ENCODE peak calls at places on chromosome 16, in five cellular contexts. G is lung, D is GM12865, L is foreskin keratinocyte, R is body of pancreas. Q is an unnamed sample.
A peak's percentile ranks its signal among the peaks of the same experiment; 100 is the strongest.

GRCh38 chr16:7791191-7791590 is 458.5 kb downstream of the RBFOX1 start:
- DNase-seq in G (no peak), D (no peak), L (no peak), R (no peak), Q (no peak)

GRCh38 chr16:89035013-89035697 is 58.1 kb upstream of the CBFA2T3 start:
- DNase-seq in G (no peak), D (no peak), L (no peak), R (no peak), Q (no peak)

GRCh38 chr16:8928467-8928957 is 35.2 kb downstream of the USP7 start:
- DNase-seq in G (no peak), D (peak; percentile 69), L (no peak), R (peak; percentile 12), Q (no peak)

GRCh38 chr16:75377971-75378386 is 55.3 kb downstream of the CFDP1 start:
- DNase-seq in G (no peak), D (peak; percentile 9), L (peak; percentile 99), R (peak; percentile 26), Q (peak; percentile 100)

GRCh38 chr16:75226550-75227360 is 8.0 kb downstream of the CTRB1 start:
- DNase-seq in G (no peak), D (no peak), L (no peak), R (peak; percentile 81), Q (no peak)

GRCh38 chr16:53768593-53768992 is 64.6 kb downstream of the FTO start:
- DNase-seq in G (peak; percentile 37), D (no peak), L (peak; percentile 93), R (no peak), Q (peak; percentile 99)

GRCh38 chr16:11685844-11686618 is 17.8 kb downstream of the SNN start:
- DNase-seq in G (no peak), D (no peak), L (no peak), R (no peak), Q (no peak)

GRCh38 chr16:51326131-51326856 is 175.2 kb upstream of the SALL1 start:
- DNase-seq in G (no peak), D (no peak), L (peak; percentile 37), R (no peak), Q (peak; percentile 46)

GRCh38 chr16:53224932-53225533 is 170.2 kb downstream of the CHD9 start:
- DNase-seq in G (no peak), D (no peak), L (no peak), R (no peak), Q (peak; percentile 56)

DNA sequence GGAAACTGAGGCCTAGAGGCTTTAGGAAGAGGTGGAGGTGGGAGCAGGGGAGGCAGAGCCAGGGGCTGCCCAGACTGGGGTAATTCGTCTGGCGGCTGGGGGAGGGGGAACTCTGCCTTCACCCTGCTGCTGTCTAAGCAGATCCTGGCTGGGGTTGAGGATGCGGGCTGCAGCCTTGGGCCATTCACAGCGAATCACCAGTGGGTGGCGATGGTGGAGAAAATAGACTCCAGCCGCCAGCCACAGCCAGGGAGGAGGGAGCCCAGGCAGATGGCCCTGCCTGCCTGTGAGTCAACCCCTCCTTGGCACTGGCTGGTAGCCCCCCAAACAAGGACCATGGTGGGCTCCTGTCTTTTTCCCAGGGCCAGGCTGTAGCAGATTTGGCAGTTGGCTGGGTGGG is 41.7 kb upstream of the CDH5 start:
- DNase-seq in G (no peak), D (no peak), L (no peak), R (no peak), Q (peak; percentile 41)
- TF ChIP-seq CTCF in G (no peak), D (peak; percentile 4), L (peak; percentile 51), R (no peak), Q (peak; percentile 32)

GRCh38 chr16:3306078-3306477 is 781 bp downstream of the ZNF75A start:
- DNase-seq in G (no peak), D (no peak), L (no peak), R (no peak), Q (no peak)

GRCh38 chr16:3304370-3304769 is 860 bp downstream of the TIGD7 start:
- DNase-seq in G (no peak), D (no peak), L (no peak), R (no peak), Q (no peak)

GRCh38 chr16:3305109-3306068 is at the start of the genes TIGD7 and ZNF75A:
- DNase-seq in G (peak; percentile 87), D (peak; percentile 95), L (peak; percentile 90), R (peak; percentile 82), Q (peak; percentile 69)
- TF ChIP-seq CTCF in G (no peak), D (no peak), L (peak; percentile 39), R (no peak), Q (no peak)

DNA sequence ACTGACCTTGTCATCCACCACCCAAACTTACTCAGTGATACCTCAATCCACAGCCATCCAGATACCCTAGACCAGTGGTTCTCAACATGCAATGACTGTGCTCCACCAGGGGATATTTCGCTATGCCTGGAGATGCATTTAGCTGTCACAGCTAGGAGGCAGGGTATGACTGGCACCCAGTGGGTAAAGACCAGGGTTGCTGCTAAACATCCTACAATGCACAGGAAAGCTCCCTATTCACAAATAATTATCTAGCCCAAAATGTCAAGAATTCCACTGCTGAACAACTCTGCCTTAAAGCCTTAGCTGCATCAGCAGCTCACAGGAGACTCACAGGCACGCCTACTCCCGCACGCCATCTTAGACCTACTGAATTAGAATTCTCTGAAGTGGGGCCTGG is 212.6 kb downstream of the GRIN2A start:
- DNase-seq in G (no peak), D (peak; percentile 42), L (no peak), R (no peak), Q (no peak)
- TF ChIP-seq CTCF in G (no peak), D (peak; percentile 7), L (no peak), R (no peak), Q (no peak)

GRCh38 chr16:31077024-31077423 is 2.8 kb downstream of the ZNF646 start:
- DNase-seq in G (no peak), D (no peak), L (no peak), R (no peak), Q (no peak)

GRCh38 chr16:31078597-31079341 is 4.5 kb downstream of the ZNF646 start:
- DNase-seq in G (no peak), D (no peak), L (no peak), R (no peak), Q (no peak)

GRCh38 chr16:31079342-31079944 is 5.2 kb downstream of the ZNF646 start:
- DNase-seq in G (no peak), D (no peak), L (no peak), R (no peak), Q (no peak)

GRCh38 chr16:31076319-31076718 is 2.1 kb downstream of the ZNF646 start:
- DNase-seq in G (no peak), D (no peak), L (no peak), R (no peak), Q (no peak)

DNA sequence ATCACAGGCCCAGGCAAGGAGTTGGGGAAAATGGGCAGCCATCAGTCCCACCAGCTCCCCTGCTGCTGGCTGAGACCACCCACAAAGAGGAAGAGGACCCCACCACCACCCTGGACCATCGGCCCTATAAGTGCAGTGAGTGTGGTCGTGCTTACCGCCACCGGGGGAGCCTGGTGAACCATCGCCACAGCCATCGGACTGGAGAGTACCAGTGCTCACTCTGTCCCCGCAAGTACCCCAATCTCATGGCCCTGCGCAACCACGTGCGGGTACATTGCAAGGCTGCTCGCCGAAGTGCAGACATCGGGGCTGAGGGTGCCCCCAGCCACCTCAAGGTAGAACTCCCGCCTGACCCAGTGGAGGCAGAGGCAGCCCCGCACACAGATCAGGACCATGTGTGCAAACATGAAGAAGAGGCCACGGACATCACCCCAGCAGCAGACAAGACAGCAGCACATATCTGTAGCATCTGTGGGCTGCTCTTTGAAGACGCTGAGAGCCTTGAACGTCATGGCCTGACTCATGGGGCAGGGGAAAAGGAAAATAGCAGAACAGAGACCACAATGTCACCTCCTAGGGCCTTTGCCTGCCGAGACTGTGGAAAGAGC is 3.5 kb downstream of the ZNF646 start:
- DNase-seq in G (no peak), D (no peak), L (no peak), R (no peak), Q (no peak)
- TF ChIP-seq CTCF in G (no peak), D (no peak), L (no peak), R (no peak), Q (no peak)

GRCh38 chr16:87233928-87234327 is 83.3 kb downstream of the C16orf95 start:
- DNase-seq in G (no peak), D (peak; percentile 30), L (no peak), R (peak; percentile 40), Q (no peak)
- TF ChIP-seq CTCF in G (no peak), D (peak; percentile 16), L (peak; percentile 34), R (peak; percentile 18), Q (no peak)

DNA sequence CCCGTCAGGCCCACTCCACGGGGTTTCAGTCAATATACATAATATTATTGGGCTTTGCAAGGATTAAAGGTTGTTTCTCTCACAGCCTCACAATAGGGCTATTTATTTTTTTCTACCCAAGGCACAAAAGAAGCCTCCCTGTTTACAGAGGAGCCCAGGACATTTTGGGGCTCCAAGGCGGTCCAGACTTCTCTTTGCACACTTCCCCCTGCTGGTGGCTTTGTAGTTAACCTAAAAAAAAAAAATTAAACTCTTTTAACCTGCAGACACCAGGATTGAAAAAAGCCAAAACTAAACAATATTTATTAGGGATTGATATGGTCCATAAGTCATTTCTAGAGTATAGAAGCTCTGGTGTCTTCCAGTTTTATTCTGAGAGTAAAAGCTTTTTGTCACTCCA is 169.7 kb upstream of the ZFHX3 start:
- DNase-seq in G (no peak), D (peak; percentile 4), L (no peak), R (no peak), Q (no peak)
- TF ChIP-seq CTCF in G (no peak), D (no peak), L (peak; percentile 16), R (no peak), Q (no peak)

Q was measured in bronchial epithelial cell.